ENCODE peak calls at places on chromosomes 13 and 19, in four cellular contexts. One of them, this sample, is unnamed.

GRCh38 chr19:2050991-2051770 is at the start of gene MKNK2:
- DNase-seq in HepG2: peak
- DNase-seq in GM23338: peak
- DNase-seq in astrocyte: peak
- DNase-seq in this sample: peak

GRCh38 chr19:11296264-11296663 is 304 bp downstream of the TSPAN16 start:
- DNase-seq in GM23338: no peak
- DNase-seq in astrocyte: no peak
- DNase-seq in HepG2: no peak
- DNase-seq in this sample: no peak

GRCh38 chr13:65592757-65593156 is 1637.4 kb downstream of the PCDH9 start:
- DNase-seq in HepG2: no peak
- DNase-seq in GM23338: no peak
- DNase-seq in astrocyte: peak
- DNase-seq in this sample: no peak

GRCh38 chr13:52130641-52131040 is 1.8 kb upstream of the NEK5 start:
- DNase-seq in HepG2: no peak
- DNase-seq in astrocyte: no peak
- DNase-seq in GM23338: no peak
- DNase-seq in this sample: no peak

GRCh38 chr19:10402441-10403038 is 802 bp downstream of the CDC37 start:
- DNase-seq in astrocyte: no peak
- DNase-seq in GM23338: peak
- DNase-seq in HepG2: peak
- DNase-seq in this sample: peak

GRCh38 chr13:83150616-83151307 is 731.5 kb downstream of the SLITRK1 start:
- DNase-seq in astrocyte: no peak
- DNase-seq in GM23338: peak
- DNase-seq in HepG2: no peak
- DNase-seq in this sample: no peak

GRCh38 chr13:67150608-67151007 is 79.5 kb downstream of the PCDH9 start:
- DNase-seq in HepG2: no peak
- DNase-seq in astrocyte: no peak
- DNase-seq in GM23338: no peak
- DNase-seq in this sample: no peak

GRCh38 chr19:5145521-5146511 is 176.9 kb downstream of the KDM4B start:
- DNase-seq in GM23338: no peak
- DNase-seq in astrocyte: no peak
- DNase-seq in HepG2: no peak
- DNase-seq in this sample: no peak

GRCh38 chr13:79406597-79406908 is 498 bp upstream of the RBM26 start:
- DNase-seq in astrocyte: no peak
- DNase-seq in HepG2: no peak
- DNase-seq in GM23338: no peak
- DNase-seq in this sample: no peak

GRCh38 chr19:12789098-12789903 is 2.0 kb upstream of the JUNB start:
- DNase-seq in GM23338: peak
- DNase-seq in astrocyte: no peak
- DNase-seq in HepG2: no peak
- DNase-seq in this sample: peak

GRCh38 chr13:89584058-89584457 is 1763.4 kb upstream of the MIR17HG start:
- DNase-seq in astrocyte: peak
- DNase-seq in HepG2: no peak
- DNase-seq in GM23338: peak
- DNase-seq in this sample: no peak

GRCh38 chr19:48637449-48637947 is 319 bp upstream of the DBP start:
- DNase-seq in GM23338: peak
- DNase-seq in HepG2: peak
- DNase-seq in astrocyte: peak
- DNase-seq in this sample: peak

GRCh38 chr13:40101708-40102359 is 446.4 kb downstream of the COG6 start:
- DNase-seq in GM23338: no peak
- DNase-seq in HepG2: no peak
- DNase-seq in astrocyte: no peak
- DNase-seq in this sample: no peak

GRCh38 chr13:51560336-51560735 is 23.9 kb upstream of the WDFY2 start:
- DNase-seq in GM23338: no peak
- DNase-seq in astrocyte: no peak
- DNase-seq in HepG2: no peak
- DNase-seq in this sample: no peak

GRCh38 chr19:10835089-10835753 is 791 bp downstream of the TMED1 start:
- DNase-seq in astrocyte: no peak
- DNase-seq in GM23338: no peak
- DNase-seq in HepG2: no peak
- DNase-seq in this sample: no peak

GRCh38 chr13:23744315-23744714 is 144.9 kb downstream of the MIPEP start:
- DNase-seq in HepG2: no peak
- DNase-seq in GM23338: no peak
- DNase-seq in astrocyte: no peak
- DNase-seq in this sample: no peak

GRCh38 chr13:31012285-31013024 is 80.0 kb downstream of the TEX26 start:
- DNase-seq in HepG2: peak
- DNase-seq in astrocyte: no peak
- DNase-seq in GM23338: peak
- DNase-seq in this sample: no peak

GRCh38 chr19:35090160-35090794 is 25.3 kb upstream of the FXYD3 start:
- DNase-seq in astrocyte: peak
- DNase-seq in GM23338: peak
- DNase-seq in HepG2: peak
- DNase-seq in this sample: no peak

GRCh38 chr19:39397360-39398296 is 6.5 kb downstream of the MED29 start:
- DNase-seq in GM23338: peak
- DNase-seq in astrocyte: peak
- DNase-seq in HepG2: peak
- DNase-seq in this sample: peak

GRCh38 chr13:75135325-75135825 is 346.6 kb downstream of the TBC1D4 start:
- DNase-seq in HepG2: no peak
- DNase-seq in GM23338: no peak
- DNase-seq in astrocyte: peak
- DNase-seq in this sample: no peak

GRCh38 chr13:79995334-79995733 is 345.6 kb downstream of the SPRY2 start:
- DNase-seq in astrocyte: peak
- DNase-seq in HepG2: no peak
- DNase-seq in GM23338: no peak
- DNase-seq in this sample: no peak

GRCh38 chr13:111424134-111424533 is 103.7 kb downstream of the TEX29 start:
- DNase-seq in GM23338: no peak
- DNase-seq in HepG2: no peak
- DNase-seq in astrocyte: no peak
- DNase-seq in this sample: no peak

GRCh38 chr13:107210216-107211010 is 642.5 kb upstream of the ARGLU1 start:
- DNase-seq in astrocyte: peak
- DNase-seq in GM23338: no peak
- DNase-seq in HepG2: no peak
- DNase-seq in this sample: no peak

GRCh38 chr19:32287811-32288227 is 57.6 kb upstream of the ZNF507 start:
- DNase-seq in GM23338: peak
- DNase-seq in HepG2: peak
- DNase-seq in astrocyte: peak
- DNase-seq in this sample: peak

DNA sequence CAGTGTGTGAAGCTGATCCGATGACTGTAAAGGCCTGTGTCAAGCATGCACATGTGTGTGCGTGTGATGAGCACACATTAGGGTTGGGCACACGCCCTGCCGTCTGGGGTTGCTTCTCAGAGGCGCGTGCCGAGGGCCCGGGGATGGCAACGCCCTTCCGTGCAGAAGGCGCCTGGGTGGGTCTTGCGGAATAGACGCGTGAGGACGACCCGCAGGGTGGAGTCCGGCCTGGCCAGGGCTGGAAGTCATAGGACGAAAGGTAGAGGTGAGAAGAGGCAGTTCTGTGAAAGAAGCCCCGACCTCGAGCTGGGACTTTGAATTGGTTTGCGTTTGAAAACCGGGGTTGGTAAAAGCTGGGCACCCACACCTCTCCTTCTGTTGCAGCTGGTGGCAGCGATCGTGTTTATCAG is 35.7 kb downstream of the TMEM255B start:
- DNase-seq in HepG2: no peak
- DNase-seq in astrocyte: no peak
- DNase-seq in GM23338: no peak
- DNase-seq in this sample: no peak
- TF ChIP-seq EZH2 in HepG2: no peak
- TF ChIP-seq EZH2 in astrocyte: no peak
- TF ChIP-seq EZH2 in GM23338: no peak
- TF ChIP-seq EZH2 in this sample: no peak

GRCh38 chr19:51142119-51142518 is at the start of gene SIGLEC7:
- DNase-seq in HepG2: no peak
- DNase-seq in astrocyte: no peak
- DNase-seq in GM23338: no peak
- DNase-seq in this sample: no peak
- H2AFZ ChIP-seq in HepG2: no peak
- H2AFZ ChIP-seq in astrocyte: no peak
- H2AFZ ChIP-seq in GM23338: peak
- H2AFZ ChIP-seq in this sample: no peak

GRCh38 chr19:29610574-29611271 is 4.6 kb downstream of the POP4 start:
- DNase-seq in astrocyte: peak
- DNase-seq in HepG2: peak
- DNase-seq in GM23338: peak
- DNase-seq in this sample: peak
- H3K4me2 ChIP-seq in astrocyte: no peak
- H3K4me2 ChIP-seq in HepG2: no peak
- H3K4me2 ChIP-seq in GM23338: no peak
- H3K4me2 ChIP-seq in this sample: no peak

GRCh38 chr19:55355213-55355821 is 798 bp upstream of the COX6B2 start:
- DNase-seq in HepG2: no peak
- DNase-seq in astrocyte: no peak
- DNase-seq in GM23338: peak
- DNase-seq in this sample: no peak
- TF ChIP-seq EZH2 in HepG2: no peak
- TF ChIP-seq EZH2 in astrocyte: peak
- TF ChIP-seq EZH2 in GM23338: no peak
- TF ChIP-seq EZH2 in this sample: no peak

GRCh38 chr13:90750957-90751356 is 596.5 kb upstream of the MIR17HG start:
- DNase-seq in GM23338: no peak
- DNase-seq in astrocyte: no peak
- DNase-seq in HepG2: no peak
- DNase-seq in this sample: no peak
- H2AFZ ChIP-seq in GM23338: peak
- H2AFZ ChIP-seq in astrocyte: no peak
- H2AFZ ChIP-seq in HepG2: no peak
- H2AFZ ChIP-seq in this sample: no peak

GRCh38 chr13:41259875-41260501 is 3.4 kb downstream of the MTRF1 start:
- DNase-seq in astrocyte: no peak
- DNase-seq in HepG2: peak
- DNase-seq in GM23338: no peak
- DNase-seq in this sample: no peak
- H3K4me2 ChIP-seq in astrocyte: no peak
- H3K4me2 ChIP-seq in HepG2: peak
- H3K4me2 ChIP-seq in GM23338: no peak
- H3K4me2 ChIP-seq in this sample: no peak

GRCh38 chr13:27917121-27917947 is 2.5 kb upstream of the PDX1 start:
- DNase-seq in GM23338: peak
- DNase-seq in HepG2: no peak
- DNase-seq in astrocyte: no peak
- DNase-seq in this sample: no peak
- TF ChIP-seq EZH2 in GM23338: peak
- TF ChIP-seq EZH2 in HepG2: no peak
- TF ChIP-seq EZH2 in astrocyte: no peak
- TF ChIP-seq EZH2 in this sample: no peak

DNA sequence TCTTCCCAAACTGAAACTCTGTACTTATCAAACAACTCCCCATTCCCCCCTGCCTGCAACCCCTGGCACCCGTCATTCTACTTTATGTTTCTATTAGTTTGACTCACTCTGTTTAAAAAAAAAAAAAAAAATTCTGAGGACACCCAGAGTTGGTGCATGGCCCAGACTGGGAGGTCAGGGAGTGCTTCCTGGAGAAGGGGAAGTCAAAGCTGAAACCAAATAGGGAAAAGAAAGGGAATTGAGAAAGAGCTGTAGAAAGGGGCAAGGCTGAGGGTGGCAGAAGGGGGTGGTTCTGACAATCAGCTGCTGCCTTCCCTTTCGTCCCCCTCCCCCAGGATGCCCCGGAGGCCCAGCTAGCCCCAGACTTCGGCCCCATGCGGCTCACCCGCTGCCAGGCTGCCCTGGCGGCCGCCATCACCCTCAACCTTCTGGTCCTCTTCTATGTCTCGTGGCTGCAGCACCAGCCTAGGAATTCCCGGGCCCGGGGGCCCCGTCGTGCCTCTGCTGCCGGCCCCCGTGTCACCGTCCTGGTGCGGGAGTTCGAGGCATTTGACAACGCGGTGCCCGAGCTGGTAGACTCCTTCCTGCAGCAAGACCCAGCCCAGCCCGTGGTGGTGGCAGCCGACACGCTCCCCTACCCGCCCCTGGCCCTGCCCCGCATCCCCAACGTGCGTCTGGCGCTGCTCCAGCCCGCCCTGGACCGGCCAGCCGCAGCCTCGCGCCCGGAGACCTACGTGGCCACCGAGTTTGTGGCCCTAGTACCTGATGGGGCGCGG is 9.0 kb upstream of the STRN4 start:
- DNase-seq in GM23338: no peak
- DNase-seq in HepG2: no peak
- DNase-seq in astrocyte: no peak
- DNase-seq in this sample: no peak
- H2AFZ ChIP-seq in GM23338: no peak
- H2AFZ ChIP-seq in HepG2: no peak
- H2AFZ ChIP-seq in astrocyte: no peak
- H2AFZ ChIP-seq in this sample: no peak